ENCODE peak calls at places on chromosomes 1 and 21, in six cellular contexts. S is omental fat pad; N is stimulated activated CD8-positive, alpha-beta memory T cell treated with anti-CD3 and anti-CD28 coated beads, Interleukin-15, amount 100 ng/mL, for 1 hour; E is uterus; U is heart right ventricle; O is brain microvascular endothelial cell. R is an unnamed sample.

GRCh38 chr1:200727257-200727656 is 11.4 kb upstream of the CAMSAP2 start:
- DNase-seq in S (no peak), N (no peak), E (no peak), U (no peak), O (no peak), R (no peak)

GRCh38 chr1:95451054-95451453 is 217.0 kb downstream of the RWDD3 start:
- DNase-seq in S (no peak), N (no peak), E (no peak), U (no peak), O (no peak), R (no peak)

GRCh38 chr21:39923441-39923840 is 56.2 kb downstream of the PCP4 start:
- DNase-seq in S (no peak), N (no peak), E (no peak), U (no peak), O (no peak), R (no peak)

GRCh38 chr1:198003468-198003867 is 86.3 kb downstream of the LHX9 start:
- DNase-seq in S (no peak), N (no peak), E (no peak), U (no peak), O (no peak), R (no peak)

GRCh38 chr1:226829105-226829504 is 41.3 kb upstream of the PSEN2 start:
- DNase-seq in S (no peak), N (no peak), E (no peak), U (no peak), O (no peak), R (no peak)

GRCh38 chr1:212060632-212061472 is 25.3 kb downstream of the DTL start:
- DNase-seq in S (no peak), N (no peak), E (no peak), U (no peak), O (no peak), R (no peak)

GRCh38 chr1:37811027-37811655 is 3.1 kb upstream of the YRDC start:
- DNase-seq in S (no peak), N (peak), E (peak), U (peak), O (peak), R (peak)

GRCh38 chr1:154867841-154868610 is 2.1 kb downstream of the KCNN3 start:
- DNase-seq in S (no peak), N (no peak), E (no peak), U (no peak), O (no peak), R (no peak)

GRCh38 chr21:40681164-40681859 is 165.6 kb downstream of the DSCAM start:
- DNase-seq in S (no peak), N (no peak), E (no peak), U (peak), O (no peak), R (no peak)